ENCODE peak calls at places on chromosomes 7 and 10, in five cellular contexts. F is Peyer's patch; C is CD8-positive, alpha-beta T cell; D is left ventricle myocardium inferior; X is psoas muscle. S is an unnamed sample.
A peak's percentile ranks its signal among the peaks of the same experiment; 100 is the strongest.

GRCh38 chr10:33229252-33229943 is 105.1 kb downstream of the NRP1 start:
- DNase-seq in F (no peak), C (no peak), D (no peak), X (no peak), S (no peak)

GRCh38 chr10:123614888-123615287 is 51.3 kb upstream of the GPR26 start:
- DNase-seq in F (peak; percentile 63), C (peak; percentile 12), D (peak; percentile 46), X (peak; percentile 62), S (no peak)

GRCh38 chr10:33697016-33697415 is 362.5 kb upstream of the NRP1 start:
- DNase-seq in F (no peak), C (no peak), D (no peak), X (no peak), S (no peak)

GRCh38 chr10:73857446-73857845 is 16.9 kb downstream of the CAMK2G start:
- DNase-seq in F (no peak), C (no peak), D (no peak), X (no peak), S (no peak)

GRCh38 chr10:70891636-70892035 is 3.3 kb upstream of the PCBD1 start:
- DNase-seq in F (no peak), C (no peak), D (no peak), X (no peak), S (no peak)

GRCh38 chr7:2248984-2249694 is 7.1 kb downstream of the NUDT1 start:
- DNase-seq in F (no peak), C (no peak), D (peak; percentile 57), X (peak; percentile 80), S (peak; percentile 89)

GRCh38 chr7:149820622-149821190 is 17.5 kb upstream of the ZNF862 start:
- DNase-seq in F (peak; percentile 40), C (no peak), D (peak; percentile 9), X (peak; percentile 41), S (no peak)

GRCh38 chr7:106418094-106418493 is 133.3 kb upstream of the NAMPT start:
- DNase-seq in F (no peak), C (no peak), D (no peak), X (no peak), S (no peak)

GRCh38 chr10:47076949-47077348 is 165.7 kb downstream of the PTPN20 start:
- DNase-seq in F (no peak), C (no peak), D (no peak), X (no peak), S (no peak)

GRCh38 chr10:788796-789748 is 99.6 kb upstream of the DIP2C start:
- DNase-seq in F (peak; percentile 82), C (no peak), D (peak; percentile 76), X (peak; percentile 94), S (no peak)
- H3K4me3 ChIP-seq in F (peak overlapping the region; percentile 14), C (no peak overlapping the region), D (peak overlapping the region; percentile 60), X (peak overlapping the region; percentile 54), S (peak overlapping the region; percentile 10)

GRCh38 chr7:71131256-71131752 is 640 bp upstream of the GALNT17 start:
- DNase-seq in F (peak; percentile 50), C (no peak), D (peak; percentile 33), X (no peak), S (no peak)
- TF ChIP-seq CTCF in F (no peak), C (no peak), D (peak; percentile 47), X (peak; percentile 22), S (no peak)

DNA sequence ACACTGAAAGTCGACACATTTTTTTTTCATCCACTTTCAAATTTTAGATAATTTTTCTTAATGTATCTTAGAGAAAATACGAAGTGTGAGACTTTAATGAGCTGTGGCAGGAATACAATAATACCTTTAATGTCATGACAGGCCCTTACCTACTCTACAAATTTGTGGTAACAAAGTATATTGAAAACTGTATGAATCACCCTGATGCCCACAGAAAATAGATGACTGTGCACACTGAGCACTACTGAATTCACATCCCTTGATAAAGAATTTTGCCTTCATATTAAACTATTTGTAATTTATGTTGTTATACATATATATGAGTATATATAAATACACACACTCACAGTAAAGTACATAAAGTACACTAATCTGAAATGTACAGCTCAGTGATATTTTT is 51.7 kb downstream of the AKR1D1 start:
- DNase-seq in F (no peak), C (no peak), D (no peak), X (no peak), S (no peak)
- H3K4me3 ChIP-seq in F (no peak overlapping the region), C (no peak overlapping the region), D (no peak overlapping the region), X (no peak overlapping the region), S (no peak overlapping the region)

GRCh38 chr10:100104300-100104699 is 22.6 kb upstream of the CPN1 start:
- DNase-seq in F (no peak), C (no peak), D (no peak), X (no peak), S (no peak)

GRCh38 chr10:100106865-100107264 is 25.2 kb upstream of the CPN1 start:
- DNase-seq in F (no peak), C (no peak), D (no peak), X (no peak), S (no peak)

GRCh38 chr10:100103581-100103980 is 21.9 kb upstream of the CPN1 start:
- DNase-seq in F (no peak), C (no peak), D (no peak), X (no peak), S (peak; percentile 4)

GRCh38 chr10:100101526-100102076 is 19.9 kb upstream of the CPN1 start:
- DNase-seq in F (no peak), C (no peak), D (no peak), X (no peak), S (no peak)

GRCh38 chr10:100100651-100101525 is 19.2 kb upstream of the CPN1 start:
- DNase-seq in F (no peak), C (no peak), D (no peak), X (no peak), S (no peak)
- TF ChIP-seq CTCF in F (no peak), C (no peak), D (no peak), X (no peak), S (no peak)

GRCh38 chr7:52018680-52019054 is 702.1 kb upstream of the COBL start:
- DNase-seq in F (no peak), C (no peak), D (no peak), X (no peak), S (no peak)
- H3K4me3 ChIP-seq in F (no peak overlapping the region), C (no peak overlapping the region), D (no peak overlapping the region), X (no peak overlapping the region), S (no peak overlapping the region)

DNA sequence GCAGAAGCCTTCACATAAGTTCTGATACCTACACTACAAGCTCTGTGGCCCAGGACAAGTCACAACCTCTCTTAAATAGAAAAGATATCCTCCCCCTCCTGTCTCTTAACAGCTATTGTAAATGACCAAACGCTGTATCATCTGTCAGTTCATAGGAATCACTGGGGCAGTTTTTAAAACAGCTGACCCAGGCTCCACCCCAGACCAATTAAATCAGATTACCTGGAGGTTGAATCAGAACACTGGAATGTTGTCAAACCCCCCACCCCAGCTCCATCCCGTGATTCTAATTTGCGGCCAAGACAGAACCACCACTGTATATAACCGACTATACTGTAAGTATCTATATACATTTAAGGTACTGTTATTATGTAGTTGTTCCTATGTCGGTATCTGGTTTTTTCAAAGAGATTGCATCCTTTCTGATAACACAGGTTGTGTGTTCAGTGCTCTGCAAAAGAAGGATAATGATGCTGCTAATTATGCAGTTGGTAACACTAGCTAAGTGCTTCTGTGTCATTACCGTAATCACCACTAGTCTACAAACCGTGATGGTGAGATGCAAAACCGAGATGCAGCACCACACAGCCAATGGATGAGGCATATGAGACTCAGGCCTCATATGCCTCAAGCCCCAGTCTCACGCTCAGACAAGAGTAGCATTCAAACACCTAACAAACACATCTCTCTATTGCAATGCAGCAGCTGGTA is 47.4 kb downstream of the TNS3 start:
- DNase-seq in F (no peak), C (no peak), D (no peak), X (no peak), S (no peak)
- TF ChIP-seq CTCF in F (peak; percentile 41), C (no peak), D (no peak), X (no peak), S (no peak)